ENCODE peak calls at places on chromosome 15, in six cellular contexts. W is HCT116; F is foreskin fibroblast; N is fibroblast of lung; Y is CD8-positive, alpha-beta T cell; U is bronchial epithelial cell. T is an unnamed sample.

GRCh38 chr15:63288778-63289378 is 11.5 kb downstream of the APH1B start:
- DNase-seq in U (peak), F (peak), W (peak), Y (no peak), N (peak), T (peak)

GRCh38 chr15:90432253-90432652 is 44.2 kb downstream of the IQGAP1 start:
- DNase-seq in Y (no peak), U (peak), N (no peak), F (no peak), W (no peak), T (no peak)

GRCh38 chr15:25737218-25737643 is 125.9 kb downstream of the ATP10A start:
- DNase-seq in Y (no peak), W (no peak), N (peak), F (peak), U (no peak), T (peak)

GRCh38 chr15:37143351-37143750 is 43.0 kb upstream of the MEIS2 start:
- DNase-seq in F (no peak), N (no peak), Y (no peak), U (no peak), W (no peak), T (no peak)

GRCh38 chr15:70466305-70466704 is 297.1 kb downstream of the UACA start:
- DNase-seq in F (no peak), U (no peak), N (no peak), W (no peak), Y (no peak), T (no peak)

GRCh38 chr15:55250951-55251350 is 38.7 kb downstream of the RAB27A start:
- DNase-seq in U (no peak), F (no peak), N (no peak), Y (no peak), W (no peak), T (no peak)

GRCh38 chr15:65841121-65841930 is 28.0 kb upstream of the RAB11A start:
- DNase-seq in U (peak), N (no peak), F (peak), Y (no peak), W (no peak), T (no peak)

GRCh38 chr15:48336940-48337339 is 5.7 kb downstream of the DUT start:
- DNase-seq in N (peak), F (peak), W (peak), U (no peak), Y (no peak), T (peak)

GRCh38 chr15:78264304-78265136 is at the start of gene DNAJA4:
- DNase-seq in U (no peak), W (no peak), Y (peak), N (peak), F (peak), T (peak)

GRCh38 chr15:64901141-64901540 is 10.6 kb upstream of the ANKDD1A start:
- DNase-seq in N (no peak), F (no peak), W (no peak), Y (no peak), U (no peak), T (no peak)

GRCh38 chr15:79988448-79989117 is 17.6 kb upstream of the BCL2A1 start:
- DNase-seq in U (no peak), Y (no peak), W (no peak), N (no peak), F (no peak), T (no peak)

GRCh38 chr15:57041416-57041815 is 123.0 kb downstream of the TCF12 start:
- DNase-seq in U (no peak), W (no peak), Y (no peak), F (no peak), N (no peak), T (no peak)

GRCh38 chr15:29348308-29348914 is 78.8 kb upstream of the NSMCE3 start:
- DNase-seq in F (peak), U (peak), W (no peak), N (no peak), Y (no peak), T (peak)

GRCh38 chr15:76865548-76865991 is 39.6 kb downstream of the SCAPER start:
- DNase-seq in Y (no peak), N (no peak), F (no peak), U (peak), W (no peak), T (no peak)

GRCh38 chr15:73655724-73656123 is 22.5 kb upstream of the NPTN start:
- DNase-seq in Y (no peak), F (no peak), N (no peak), U (no peak), W (no peak), T (no peak)

GRCh38 chr15:55434989-55435825 is 26.9 kb downstream of the PIERCE2 start:
- DNase-seq in N (peak), W (peak), Y (no peak), F (peak), U (peak), T (peak)

GRCh38 chr15:65595960-65596359 is 15.0 kb downstream of the INTS14 start:
- DNase-seq in U (no peak), Y (no peak), W (no peak), N (no peak), F (no peak), T (peak)

GRCh38 chr15:28990390-28990789 is 104.6 kb downstream of the APBA2 start:
- DNase-seq in W (no peak), F (no peak), N (no peak), U (no peak), Y (no peak), T (no peak)

GRCh38 chr15:49473031-49473430 is 50.0 kb downstream of the FGF7 start:
- DNase-seq in W (no peak), F (no peak), U (no peak), Y (no peak), N (no peak), T (no peak)

GRCh38 chr15:51030649-51031316 is 63.9 kb downstream of the TNFAIP8L3 start:
- DNase-seq in W (no peak), F (peak), N (peak), U (peak), Y (no peak), T (peak)

GRCh38 chr15:80241508-80241907 is 10.5 kb downstream of the CTXND1 start:
- DNase-seq in W (no peak), U (no peak), F (no peak), N (no peak), Y (no peak), T (no peak)

DNA sequence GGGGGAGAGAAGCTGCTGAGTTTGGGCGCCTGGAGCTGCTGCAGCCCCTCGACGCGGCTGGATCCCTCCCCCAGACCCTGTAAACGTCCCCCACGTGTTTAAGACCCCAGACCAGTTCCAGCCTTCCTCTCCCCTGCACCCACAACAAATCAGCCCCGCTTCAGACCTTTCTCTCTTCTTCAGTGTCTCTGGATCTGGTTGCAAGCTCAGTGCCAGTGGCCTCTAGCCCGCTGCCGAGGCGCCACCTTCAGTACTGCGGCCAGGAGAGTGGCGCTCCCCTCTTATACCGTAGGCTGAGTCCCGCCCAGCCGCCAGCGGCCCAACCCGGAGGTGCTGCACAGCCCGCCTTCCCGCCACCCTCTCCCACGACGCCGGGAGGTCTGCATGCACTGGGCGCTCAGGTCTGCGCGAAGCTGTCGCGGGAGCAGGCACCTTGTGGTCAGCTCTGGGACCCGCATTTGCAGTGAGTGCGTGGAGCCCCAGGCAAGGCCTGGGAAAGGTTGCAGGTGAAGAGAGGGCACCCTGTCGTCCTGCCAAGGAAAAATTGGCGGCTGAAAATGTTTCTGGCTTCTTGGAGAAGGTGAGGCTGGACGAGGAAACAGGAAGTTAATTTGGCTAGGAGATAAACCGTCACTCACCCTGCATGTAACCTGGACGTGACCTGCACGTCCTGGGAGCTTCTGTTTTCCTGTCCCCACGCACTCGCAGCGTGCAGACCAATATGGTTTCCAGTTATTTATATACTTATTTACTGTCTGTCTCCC is at the start of gene C2CD4B:
- DNase-seq in F (peak), U (no peak), W (no peak), N (no peak), Y (no peak), T (no peak)
- H3K4me3 ChIP-seq in F (no peak), U (peak), W (no peak), N (no peak), Y (no peak), T (peak)

DNA sequence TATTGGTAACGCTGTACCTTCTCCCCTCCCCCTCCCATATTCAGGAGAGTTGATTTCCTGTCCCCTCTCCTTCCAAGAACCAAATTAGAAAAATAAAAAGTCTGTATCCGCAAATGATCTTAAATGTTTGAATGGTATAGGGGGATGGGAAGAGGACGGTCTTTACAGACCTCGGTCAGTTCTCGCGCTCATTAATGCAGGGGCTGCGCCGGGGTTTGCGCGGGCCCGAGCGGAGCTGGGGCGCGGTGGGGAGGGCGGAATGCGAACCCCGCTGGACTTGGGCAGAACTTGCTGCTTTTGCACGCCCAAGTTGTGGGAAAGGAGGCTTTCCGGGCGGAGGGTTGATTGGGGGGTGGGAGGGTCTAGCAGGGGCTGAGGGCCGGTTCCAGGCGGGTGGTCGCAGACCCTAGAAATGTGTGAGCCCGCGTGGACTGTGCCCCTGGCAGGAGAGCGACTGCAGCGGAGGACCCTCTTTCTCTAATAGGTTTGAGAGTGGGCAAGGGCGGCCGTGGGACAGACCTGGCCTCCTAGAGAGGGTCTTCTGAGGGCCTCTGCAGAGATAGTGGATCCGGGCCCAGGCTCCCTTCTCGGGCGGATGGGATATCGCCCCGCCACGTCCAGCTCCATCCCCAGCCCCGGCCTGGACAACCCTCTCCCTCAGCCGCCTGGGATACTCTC is 11.1 kb downstream of the NR2F2 start:
- DNase-seq in W (no peak), F (no peak), U (no peak), Y (no peak), N (peak), T (no peak)
- H3K4me3 ChIP-seq in W (no peak), F (peak), U (peak), Y (no peak), N (peak), T (peak)

GRCh38 chr15:69298697-69299441 is at the start of gene PAQR5:
- DNase-seq in U (no peak), F (peak), W (no peak), N (no peak), Y (no peak), T (peak)

GRCh38 chr15:69298354-69298696 is 387 bp upstream of the PAQR5 start:
- DNase-seq in F (no peak), Y (no peak), N (no peak), W (no peak), U (no peak), T (no peak)

GRCh38 chr15:69297642-69298353 is 914 bp upstream of the PAQR5 start:
- DNase-seq in W (no peak), F (no peak), N (no peak), Y (no peak), U (no peak), T (no peak)

GRCh38 chr15:69300129-69300588 is 1.4 kb downstream of the PAQR5 start:
- DNase-seq in N (no peak), F (no peak), W (no peak), U (no peak), Y (no peak), T (no peak)

DNA sequence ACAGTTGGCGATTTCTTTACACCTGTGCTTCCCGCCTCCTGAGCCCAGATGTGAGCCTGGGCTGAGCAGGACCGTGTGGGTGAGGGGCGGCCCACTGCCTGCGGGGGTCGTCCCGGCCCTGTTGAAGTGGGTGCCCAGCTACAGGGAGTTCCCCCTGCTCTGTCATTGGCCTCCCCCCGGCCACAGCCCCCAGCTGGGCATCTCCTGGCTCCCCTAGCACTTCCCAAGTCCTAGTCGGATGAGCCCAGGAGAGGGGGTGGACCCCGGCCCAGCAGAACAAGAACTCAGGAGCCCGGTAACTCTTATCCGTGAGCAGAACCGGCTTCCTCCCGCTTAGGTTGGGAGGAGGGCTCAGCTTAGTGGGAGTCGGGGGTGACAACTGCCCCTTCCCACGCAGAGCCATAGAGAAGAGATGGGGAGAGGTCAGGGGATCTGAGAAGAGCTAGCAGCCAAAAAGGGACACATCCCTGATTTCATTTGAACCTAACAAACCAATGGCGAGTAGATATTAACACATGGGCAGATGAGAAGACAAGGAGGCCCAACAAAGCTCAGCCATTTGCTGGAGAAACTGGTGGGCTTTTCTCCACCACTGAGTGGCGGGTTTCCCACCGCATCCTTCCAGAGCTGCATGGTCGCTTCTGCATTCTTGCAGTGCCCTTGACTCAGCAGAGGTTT is 878 bp downstream of the PAQR5 start:
- DNase-seq in Y (no peak), N (no peak), W (no peak), F (no peak), U (no peak), T (no peak)
- H3K4me3 ChIP-seq in Y (no peak), N (peak), W (peak), F (peak), U (peak), T (peak)

GRCh38 chr15:88877906-88878305 is 17.4 kb downstream of the HAPLN3 start:
- DNase-seq in W (no peak), F (no peak), Y (no peak), N (no peak), U (no peak), T (no peak)

GRCh38 chr15:88881781-88882180 is 13.6 kb downstream of the HAPLN3 start:
- DNase-seq in N (no peak), Y (no peak), W (no peak), F (peak), U (no peak), T (no peak)

GRCh38 chr15:88878720-88879184 is 16.6 kb downstream of the HAPLN3 start:
- DNase-seq in N (peak), F (peak), Y (no peak), U (peak), W (no peak), T (peak)

GRCh38 chr15:88882745-88883144 is 12.6 kb downstream of the HAPLN3 start:
- DNase-seq in Y (no peak), W (no peak), N (peak), F (peak), U (peak), T (no peak)

GRCh38 chr15:88880944-88881740 is 14.2 kb downstream of the HAPLN3 start:
- DNase-seq in U (no peak), N (no peak), F (no peak), Y (no peak), W (no peak), T (no peak)
- H3K4me3 ChIP-seq in U (no peak), N (no peak), F (no peak), Y (no peak), W (no peak), T (no peak)

GRCh38 chr15:45251888-45252287 is at the start of gene SLC28A2:
- DNase-seq in W (no peak), Y (no peak), F (no peak), N (no peak), U (no peak), T (no peak)
- H3K4me3 ChIP-seq in W (no peak), Y (no peak), F (no peak), N (no peak), U (no peak), T (no peak)

DNA sequence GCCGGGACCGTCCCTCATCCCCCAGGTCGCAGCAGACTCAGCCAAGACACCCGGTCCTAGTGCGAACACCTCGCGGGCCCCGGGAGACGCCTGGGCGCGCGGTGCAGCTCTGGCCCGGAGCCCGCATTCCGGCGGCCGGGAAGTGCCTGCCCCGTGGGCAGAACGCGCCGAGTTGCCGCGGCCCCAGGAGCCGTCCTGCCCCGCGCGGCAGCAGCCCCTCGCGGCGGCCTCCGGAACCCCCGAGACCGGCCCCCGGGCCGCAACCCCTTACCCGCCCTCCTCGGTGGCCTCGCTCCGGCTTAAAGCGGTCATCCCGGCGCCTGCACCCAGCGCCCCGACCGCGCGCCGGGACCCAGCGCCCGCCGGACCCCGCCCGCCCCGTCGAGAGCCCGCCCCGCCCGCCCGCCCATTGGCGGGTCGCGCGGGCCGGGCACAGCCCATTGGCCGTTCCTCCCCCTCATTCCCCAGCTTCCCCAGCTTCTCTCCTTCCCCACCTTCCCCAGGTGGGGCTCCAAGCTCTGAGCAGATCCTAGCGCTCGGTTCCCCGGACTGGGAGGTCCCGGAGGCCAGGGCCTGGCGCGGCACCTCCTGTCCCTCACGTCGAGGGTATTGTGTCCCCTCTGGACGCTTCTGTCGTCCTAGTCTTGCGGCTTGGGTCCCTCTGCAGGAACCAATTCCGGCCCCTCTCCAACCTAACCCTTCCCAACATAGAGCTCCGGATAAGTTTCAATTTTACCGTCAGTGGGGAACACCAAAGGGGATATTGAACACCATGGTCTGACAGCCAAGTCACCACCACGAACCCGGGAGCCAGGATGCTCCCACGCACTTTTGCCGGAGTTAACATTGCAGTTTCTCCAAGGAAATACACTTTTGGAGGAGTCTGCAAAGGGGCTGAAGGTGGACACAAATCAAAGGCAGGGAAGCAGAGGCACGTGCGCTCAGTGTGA is at the start of gene GRAMD2A:
- DNase-seq in N (peak), Y (no peak), W (peak), F (peak), U (peak), T (peak)
- H3K4me3 ChIP-seq in N (peak), Y (no peak), W (peak), F (no peak), U (peak), T (peak)

GRCh38 chr15:96334017-96334704 is 3.7 kb downstream of the NR2F2 start:
- DNase-seq in Y (no peak), F (peak), U (no peak), N (no peak), W (no peak), T (peak)
- H3K4me3 ChIP-seq in Y (no peak), F (peak), U (peak), N (peak), W (peak), T (peak)

GRCh38 chr15:40307421-40308165 is at the start of gene PLCB2:
- DNase-seq in F (no peak), Y (peak), U (no peak), N (no peak), W (no peak), T (no peak)

GRCh38 chr15:40310001-40310959 is 2.5 kb upstream of the PLCB2 start:
- DNase-seq in U (no peak), N (peak), W (peak), F (peak), Y (no peak), T (peak)

GRCh38 chr15:40308844-40309189 is 1.1 kb upstream of the PLCB2 start:
- DNase-seq in U (no peak), N (no peak), W (no peak), F (no peak), Y (no peak), T (no peak)

GRCh38 chr15:40310993-40311392 is 3.3 kb upstream of the PLCB2 start:
- DNase-seq in W (no peak), Y (no peak), N (no peak), F (no peak), U (no peak), T (no peak)

GRCh38 chr15:40309344-40309862 is 1.7 kb upstream of the PLCB2 start:
- DNase-seq in W (no peak), N (no peak), U (no peak), F (no peak), Y (no peak), T (no peak)
- H3K4me3 ChIP-seq in W (no peak), N (no peak), U (no peak), F (no peak), Y (no peak), T (no peak)

DNA sequence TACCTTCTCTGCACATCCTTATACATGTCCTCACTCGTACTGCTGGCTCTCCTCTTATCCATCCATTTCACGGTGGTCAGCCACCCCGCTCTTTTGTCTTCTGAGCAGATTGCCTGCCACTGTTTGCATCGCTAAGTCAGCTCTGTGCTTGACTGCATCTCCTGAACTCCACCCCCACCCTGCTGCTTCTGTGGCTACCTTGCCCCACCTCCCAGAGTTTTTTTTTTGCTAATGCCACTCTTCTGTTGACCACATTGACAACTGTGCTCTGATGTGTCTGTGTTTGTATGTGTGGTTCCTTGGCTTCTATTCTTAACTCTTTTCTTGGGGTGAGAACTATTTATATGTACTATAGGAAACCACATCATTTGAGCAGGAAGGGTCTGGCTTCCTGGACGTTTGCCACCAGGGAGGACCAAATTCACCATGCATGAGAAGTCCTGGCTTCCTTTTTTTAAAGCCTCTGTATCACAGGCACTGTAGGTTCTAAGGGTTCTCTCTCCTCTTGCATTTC is 12.8 kb upstream of the MTMR10 start:
- DNase-seq in W (no peak), F (no peak), N (no peak), Y (no peak), U (no peak), T (no peak)
- H3K4me3 ChIP-seq in W (no peak), F (no peak), N (no peak), Y (no peak), U (no peak), T (no peak)

GRCh38 chr15:42092666-42093445 is 1.5 kb downstream of the PLA2G4D start:
- DNase-seq in W (no peak), N (no peak), U (no peak), Y (no peak), F (no peak), T (no peak)
- H3K4me3 ChIP-seq in W (no peak), N (no peak), U (no peak), Y (no peak), F (no peak), T (no peak)

T was measured in adipocyte.